ENCODE peak calls at places on chromosome 15, in seven cellular contexts. T is CD8-positive, alpha-beta T cell; Z is left ventricle myocardium inferior; O is heart right ventricle; Y is effector memory CD4-positive, alpha-beta T cell; A is AG04450; S is A673. N is an unnamed sample.

GRCh38 chr15:44102675-44103254 is 92.3 kb downstream of the FRMD5 start:
- DNase-seq in T (no peak), Z (no peak), O (peak; percentile 15), Y (no peak), A (peak; percentile 94), S (no peak), N (no peak)

GRCh38 chr15:77759896-77760592 is 127.3 kb upstream of the LINGO1 start:
- DNase-seq in T (no peak), Z (no peak), O (no peak), Y (no peak), A (no peak), S (no peak), N (no peak)

GRCh38 chr15:38414351-38414750 is 39.6 kb upstream of the FAM98B start:
- DNase-seq in T (no peak), Z (peak; percentile 52), O (peak; percentile 66), Y (no peak), A (peak; percentile 46), S (peak; percentile 67), N (no peak)

GRCh38 chr15:76150508-76150907 is 90.7 kb downstream of the TMEM266 start:
- DNase-seq in T (no peak), Z (no peak), O (no peak), Y (no peak), A (no peak), S (no peak), N (peak; percentile 8)

GRCh38 chr15:82832601-82833209 is 23.3 kb downstream of the WHAMM start:
- DNase-seq in T (no peak), Z (no peak), O (no peak), Y (no peak), A (peak; percentile 54), S (peak; percentile 63), N (no peak)

GRCh38 chr15:40695469-40695910 is 516 bp downstream of the RAD51 start:
- DNase-seq in T (no peak), Z (no peak), O (no peak), Y (no peak), A (no peak), S (peak; percentile 33), N (no peak)

GRCh38 chr15:45157974-45158373 is 28.2 kb downstream of the DUOX1 start:
- DNase-seq in T (no peak), Z (no peak), O (no peak), Y (no peak), A (peak; percentile 48), S (peak; percentile 33), N (no peak)

GRCh38 chr15:74368121-74368520 is 675 bp upstream of the CYP11A1 start:
- DNase-seq in T (no peak), Z (no peak), O (no peak), Y (no peak), A (no peak), S (no peak), N (no peak)

GRCh38 chr15:57158589-57158988 is 217.7 kb upstream of the CGNL1 start:
- DNase-seq in T (no peak), Z (no peak), O (peak; percentile 25), Y (no peak), A (no peak), S (peak; percentile 64), N (no peak)

GRCh38 chr15:75921732-75922703 is 18.3 kb downstream of the FBXO22 start:
- DNase-seq in T (no peak), Z (no peak), O (peak; percentile 32), Y (no peak), A (no peak), S (peak; percentile 68), N (peak; percentile 21)

GRCh38 chr15:78638658-78639314 is 2.2 kb downstream of the CHRNB4 start:
- DNase-seq in T (peak; percentile 36), Z (no peak), O (peak; percentile 49), Y (no peak), A (no peak), S (peak; percentile 68), N (peak; percentile 17)

GRCh38 chr15:36738817-36739216 is 159.4 kb downstream of the CDIN1 start:
- DNase-seq in T (no peak), Z (no peak), O (no peak), Y (no peak), A (no peak), S (no peak), N (no peak)

GRCh38 chr15:85598718-85599398 is 195.9 kb downstream of the KLHL25 start:
- DNase-seq in T (no peak), Z (no peak), O (no peak), Y (no peak), A (no peak), S (no peak), N (no peak)

GRCh38 chr15:85335193-85335939 is 45.0 kb upstream of the AKAP13 start:
- DNase-seq in T (no peak), Z (no peak), O (no peak), Y (no peak), A (no peak), S (no peak), N (no peak)

GRCh38 chr15:61951949-61952348 is 108.3 kb downstream of the VPS13C start:
- DNase-seq in T (no peak), Z (no peak), O (peak; percentile 22), Y (no peak), A (no peak), S (peak; percentile 15), N (no peak)

GRCh38 chr15:45333550-45333949 is 44.8 kb downstream of the GATM start:
- DNase-seq in T (no peak), Z (peak; percentile 76), O (peak; percentile 89), Y (no peak), A (no peak), S (peak; percentile 18), N (no peak)

GRCh38 chr15:56996093-56996492 is 77.6 kb downstream of the TCF12 start:
- DNase-seq in T (no peak), Z (no peak), O (no peak), Y (no peak), A (no peak), S (no peak), N (no peak)

GRCh38 chr15:85381850-85382751 is 1.7 kb downstream of the AKAP13 start:
- DNase-seq in T (no peak), Z (no peak), O (no peak), Y (no peak), A (no peak), S (no peak), N (no peak)

GRCh38 chr15:83845230-83845629 is 191.3 kb downstream of the ADAMTSL3 start:
- DNase-seq in T (no peak), Z (no peak), O (no peak), Y (no peak), A (peak; percentile 75), S (no peak), N (no peak)

GRCh38 chr15:25862469-25863066 is 559 bp downstream of the ATP10A start:
- DNase-seq in T (peak; percentile 67), Z (no peak), O (no peak), Y (no peak), A (no peak), S (no peak), N (peak; percentile 81)

GRCh38 chr15:85620321-85621044 is 174.2 kb downstream of the KLHL25 start:
- DNase-seq in T (no peak), Z (no peak), O (peak; percentile 64), Y (no peak), A (no peak), S (no peak), N (no peak)

GRCh38 chr15:76168237-76168984 is 108.6 kb downstream of the TMEM266 start:
- DNase-seq in T (no peak), Z (no peak), O (no peak), Y (no peak), A (no peak), S (no peak), N (no peak)

GRCh38 chr15:31975446-31976229 is 54.7 kb upstream of the CHRNA7 start:
- DNase-seq in T (no peak), Z (no peak), O (no peak), Y (no peak), A (no peak), S (peak; percentile 41), N (no peak)

GRCh38 chr15:81189583-81190283 is 6.9 kb upstream of the IL16 start:
- DNase-seq in T (no peak), Z (peak; percentile 77), O (peak; percentile 45), Y (no peak), A (peak; percentile 99), S (peak; percentile 24), N (no peak)
- H3K27ac ChIP-seq in T (no peak overlapping the region), Z (peak overlapping the region; percentile 78), O (peak overlapping the region; percentile 70), Y (no peak overlapping the region), A (peak overlapping the region; percentile 100), S (no peak overlapping the region), N (no peak overlapping the region)

DNA sequence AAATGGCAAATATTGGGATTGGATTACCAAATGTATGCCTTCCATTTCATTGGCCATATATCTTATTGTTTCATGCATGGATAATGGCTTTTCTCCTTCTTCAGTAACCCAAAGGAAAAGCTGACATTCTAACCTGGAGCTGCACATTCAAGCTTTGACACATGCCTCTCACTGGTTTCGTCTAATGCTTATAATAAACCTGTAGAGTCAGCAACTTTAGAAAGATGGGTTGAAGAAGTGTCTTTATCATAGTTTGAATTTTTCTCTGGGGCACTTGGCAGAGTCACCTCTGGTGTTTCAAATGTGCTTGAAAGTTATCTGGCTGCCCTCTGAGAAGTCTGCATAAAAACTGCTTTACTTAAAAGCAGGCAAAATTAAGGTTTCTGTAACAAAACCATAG is 55.4 kb upstream of the GOLGA8A start:
- DNase-seq in T (no peak), Z (no peak), O (no peak), Y (no peak), A (no peak), S (no peak), N (no peak)
- H3K27me3 ChIP-seq in T (peaks cover 23% of the 10 kb centered on the region), Z (peaks cover 86% of the 10 kb centered on the region), O (peaks cover 58% of the 10 kb centered on the region), Y (peaks cover 28% of the 10 kb centered on the region), A (peaks cover 46% of the 10 kb centered on the region), S (peaks cover 44% of the 10 kb centered on the region), N (peaks cover 38% of the 10 kb centered on the region)

GRCh38 chr15:92896543-92896942 is 3.6 kb upstream of the CHD2 start:
- DNase-seq in T (no peak), Z (no peak), O (no peak), Y (no peak), A (no peak), S (no peak), N (no peak)

GRCh38 chr15:92899910-92900711 is at the start of gene CHD2:
- DNase-seq in T (peak; percentile 76), Z (peak; percentile 37), O (peak; percentile 56), Y (peak; percentile 60), A (peak; percentile 41), S (peak; percentile 91), N (peak; percentile 87)

GRCh38 chr15:92898988-92899909 is 875 bp upstream of the CHD2 start:
- DNase-seq in T (no peak), Z (no peak), O (no peak), Y (no peak), A (no peak), S (no peak), N (no peak)

GRCh38 chr15:92900712-92901052 is 558 bp downstream of the CHD2 start:
- DNase-seq in T (no peak), Z (no peak), O (no peak), Y (no peak), A (no peak), S (no peak), N (no peak)

GRCh38 chr15:92897620-92898019 is 2.5 kb upstream of the CHD2 start:
- DNase-seq in T (no peak), Z (no peak), O (no peak), Y (no peak), A (no peak), S (no peak), N (no peak)
- H3K27ac ChIP-seq in T (no peak overlapping the region), Z (peak overlapping the region; percentile 21), O (no peak overlapping the region), Y (no peak overlapping the region), A (no peak overlapping the region), S (no peak overlapping the region), N (peak overlapping the region; percentile 77)

GRCh38 chr15:100528833-100529428 is at the start of gene CERS3:
- DNase-seq in T (no peak), Z (no peak), O (no peak), Y (no peak), A (no peak), S (no peak), N (no peak)
- H3K27me3 ChIP-seq in T (no peaks in the 10 kb centered on the region), Z (peaks cover 34% of the 10 kb centered on the region), O (peaks cover 16% of the 10 kb centered on the region), Y (no peaks in the 10 kb centered on the region), A (peaks cover under 1% of the 10 kb centered on the region), S (peaks cover 44% of the 10 kb centered on the region), N (no peaks in the 10 kb centered on the region)

GRCh38 chr15:89964555-89964954 is 36.6 kb upstream of the ZNF710 start:
- DNase-seq in T (no peak), Z (no peak), O (no peak), Y (no peak), A (no peak), S (no peak), N (no peak)
- H3K27ac ChIP-seq in T (no peak overlapping the region), Z (no peak overlapping the region), O (no peak overlapping the region), Y (no peak overlapping the region), A (no peak overlapping the region), S (no peak overlapping the region), N (no peak overlapping the region)

N was measured in CD4-positive, CD25-positive, alpha-beta regulatory T cell.